ENCODE peak calls at places on chromosomes 13 and 19, in five cellular contexts. One of them, this sample, is unnamed.

GRCh38 chr19:23762884-23763711 is 4.4 kb upstream of the ZNF681 start:
- DNase-seq in uterus: peak; percentile 86
- DNase-seq in WTC11: peak; percentile 98
- DNase-seq in fibroblast of mammary gland: peak; percentile 25
- DNase-seq in body of pancreas: peak; percentile 88
- DNase-seq in this sample: peak; percentile 90

GRCh38 chr19:37763488-37763887 is 15.9 kb downstream of the ZNF573 start:
- DNase-seq in uterus: no peak
- DNase-seq in WTC11: no peak
- DNase-seq in fibroblast of mammary gland: peak; percentile 43
- DNase-seq in body of pancreas: no peak
- DNase-seq in this sample: no peak

GRCh38 chr13:106680796-106681482 is 113.0 kb upstream of the ARGLU1 start:
- DNase-seq in uterus: no peak
- DNase-seq in WTC11: peak; percentile 70
- DNase-seq in fibroblast of mammary gland: no peak
- DNase-seq in body of pancreas: no peak
- DNase-seq in this sample: peak; percentile 44

GRCh38 chr19:58571575-58571947 is 1.6 kb downstream of the MZF1 start:
- DNase-seq in uterus: peak; percentile 16
- DNase-seq in WTC11: peak; percentile 1
- DNase-seq in fibroblast of mammary gland: no peak
- DNase-seq in body of pancreas: no peak
- DNase-seq in this sample: no peak

GRCh38 chr13:88189724-88190123 is 518.6 kb downstream of the SLITRK5 start:
- DNase-seq in uterus: no peak
- DNase-seq in WTC11: no peak
- DNase-seq in fibroblast of mammary gland: no peak
- DNase-seq in body of pancreas: no peak
- DNase-seq in this sample: no peak

GRCh38 chr13:79290595-79291244 is 115.3 kb downstream of the RBM26 start:
- DNase-seq in uterus: no peak
- DNase-seq in WTC11: no peak
- DNase-seq in fibroblast of mammary gland: no peak
- DNase-seq in body of pancreas: no peak
- DNase-seq in this sample: no peak

GRCh38 chr19:19562665-19563347 is 24.7 kb downstream of the CILP2 start:
- DNase-seq in uterus: no peak
- DNase-seq in WTC11: no peak
- DNase-seq in fibroblast of mammary gland: no peak
- DNase-seq in body of pancreas: no peak
- DNase-seq in this sample: no peak

GRCh38 chr19:3132971-3133792 is 2.7 kb upstream of the GNA15 start:
- DNase-seq in uterus: no peak
- DNase-seq in WTC11: no peak
- DNase-seq in fibroblast of mammary gland: no peak
- DNase-seq in body of pancreas: no peak
- DNase-seq in this sample: no peak

GRCh38 chr19:39941151-39941550 is 6.7 kb upstream of the FCGBP start:
- DNase-seq in uterus: no peak
- DNase-seq in WTC11: no peak
- DNase-seq in fibroblast of mammary gland: no peak
- DNase-seq in body of pancreas: no peak
- DNase-seq in this sample: no peak

GRCh38 chr13:66723606-66724005 is 506.5 kb downstream of the PCDH9 start:
- DNase-seq in uterus: no peak
- DNase-seq in WTC11: no peak
- DNase-seq in fibroblast of mammary gland: no peak
- DNase-seq in body of pancreas: no peak
- DNase-seq in this sample: no peak

GRCh38 chr19:46670874-46671273 is 9.9 kb upstream of the DACT3 start:
- DNase-seq in uterus: no peak
- DNase-seq in WTC11: no peak
- DNase-seq in fibroblast of mammary gland: no peak
- DNase-seq in body of pancreas: no peak
- DNase-seq in this sample: no peak

GRCh38 chr19:8988204-8988603 is 22.0 kb downstream of the MUC16 start:
- DNase-seq in uterus: no peak
- DNase-seq in WTC11: peak; percentile 19
- DNase-seq in fibroblast of mammary gland: no peak
- DNase-seq in body of pancreas: no peak
- DNase-seq in this sample: no peak

GRCh38 chr13:51258612-51259358 is 36.6 kb downstream of the FAM124A start:
- DNase-seq in uterus: no peak
- DNase-seq in WTC11: no peak
- DNase-seq in fibroblast of mammary gland: no peak
- DNase-seq in body of pancreas: no peak
- DNase-seq in this sample: no peak

GRCh38 chr13:51260154-51260553 is 38.0 kb downstream of the FAM124A start:
- DNase-seq in uterus: no peak
- DNase-seq in WTC11: no peak
- DNase-seq in fibroblast of mammary gland: no peak
- DNase-seq in body of pancreas: no peak
- DNase-seq in this sample: no peak

GRCh38 chr13:51261610-51262249 is 39.5 kb downstream of the FAM124A start:
- DNase-seq in uterus: no peak
- DNase-seq in WTC11: no peak
- DNase-seq in fibroblast of mammary gland: no peak
- DNase-seq in body of pancreas: no peak
- DNase-seq in this sample: no peak

GRCh38 chr13:51259359-51259645 is 37.1 kb downstream of the FAM124A start:
- DNase-seq in uterus: no peak
- DNase-seq in WTC11: no peak
- DNase-seq in fibroblast of mammary gland: no peak
- DNase-seq in body of pancreas: no peak
- DNase-seq in this sample: no peak

GRCh38 chr13:51262501-51263211 is 40.5 kb downstream of the FAM124A start:
- DNase-seq in uterus: no peak
- DNase-seq in WTC11: no peak
- DNase-seq in fibroblast of mammary gland: no peak
- DNase-seq in body of pancreas: no peak
- DNase-seq in this sample: no peak
- TF ChIP-seq CTCF in uterus: no peak
- TF ChIP-seq CTCF in WTC11: no peak
- TF ChIP-seq CTCF in fibroblast of mammary gland: peak; percentile 12
- TF ChIP-seq CTCF in body of pancreas: no peak
- TF ChIP-seq CTCF in this sample: no peak

DNA sequence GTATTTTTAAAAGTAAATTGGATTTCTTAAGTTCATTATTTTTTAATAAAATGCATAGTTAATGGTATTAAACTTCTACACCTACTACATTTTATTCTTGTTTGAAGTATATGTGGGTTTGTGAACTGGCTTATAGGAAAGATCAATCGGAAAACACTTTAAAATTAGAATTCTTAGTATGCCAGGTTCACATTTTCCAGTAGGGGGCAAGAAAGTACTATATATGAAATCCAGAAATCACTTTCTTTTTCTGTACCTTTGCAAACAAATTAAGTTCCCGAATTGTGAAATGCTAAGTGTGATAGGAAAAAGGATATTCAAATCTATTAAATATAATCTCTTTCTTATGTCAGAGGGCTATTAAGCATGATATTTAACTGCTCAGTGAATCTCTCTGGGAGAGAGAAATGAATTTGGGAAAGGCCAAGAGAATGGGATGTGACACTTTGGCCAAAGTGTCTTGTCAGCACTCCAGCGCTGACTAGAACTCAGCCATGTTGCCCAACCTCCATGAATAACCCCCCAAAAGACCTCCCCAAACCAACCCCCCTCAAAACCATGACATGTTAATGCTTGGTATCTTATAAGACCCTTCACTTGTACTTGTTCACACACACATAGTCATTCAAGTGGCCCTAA is 122.6 kb upstream of the SLC10A2 start:
- DNase-seq in uterus: no peak
- DNase-seq in WTC11: no peak
- DNase-seq in fibroblast of mammary gland: peak; percentile 23
- DNase-seq in body of pancreas: no peak
- DNase-seq in this sample: no peak
- TF ChIP-seq CTCF in uterus: no peak
- TF ChIP-seq CTCF in WTC11: peak; percentile 33
- TF ChIP-seq CTCF in fibroblast of mammary gland: peak; percentile 41
- TF ChIP-seq CTCF in body of pancreas: peak; percentile 19
- TF ChIP-seq CTCF in this sample: peak; percentile 71

DNA sequence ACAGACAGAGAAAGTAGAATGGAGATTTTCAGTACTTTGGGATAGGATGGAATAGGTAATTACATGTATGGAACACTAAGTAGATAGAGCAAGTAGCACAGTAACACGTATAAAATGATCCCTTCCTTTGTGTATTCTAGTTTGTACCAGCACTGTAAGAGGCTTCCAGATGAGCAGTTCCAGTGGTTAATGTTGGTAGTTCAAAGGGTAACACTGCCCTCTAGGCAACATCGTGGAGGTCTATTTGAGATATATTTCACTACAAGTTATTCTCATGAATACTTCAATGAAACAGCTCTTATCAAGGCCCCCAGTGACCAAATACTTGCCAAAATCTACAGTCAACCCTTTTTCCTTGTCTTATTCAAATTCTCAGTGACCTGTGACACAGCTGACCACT is 13.5 kb upstream of the ZNF563 start:
- DNase-seq in uterus: no peak
- DNase-seq in WTC11: no peak
- DNase-seq in fibroblast of mammary gland: no peak
- DNase-seq in body of pancreas: no peak
- DNase-seq in this sample: no peak
- TF ChIP-seq CTCF in uterus: no peak
- TF ChIP-seq CTCF in WTC11: no peak
- TF ChIP-seq CTCF in fibroblast of mammary gland: no peak
- TF ChIP-seq CTCF in body of pancreas: no peak
- TF ChIP-seq CTCF in this sample: no peak

DNA sequence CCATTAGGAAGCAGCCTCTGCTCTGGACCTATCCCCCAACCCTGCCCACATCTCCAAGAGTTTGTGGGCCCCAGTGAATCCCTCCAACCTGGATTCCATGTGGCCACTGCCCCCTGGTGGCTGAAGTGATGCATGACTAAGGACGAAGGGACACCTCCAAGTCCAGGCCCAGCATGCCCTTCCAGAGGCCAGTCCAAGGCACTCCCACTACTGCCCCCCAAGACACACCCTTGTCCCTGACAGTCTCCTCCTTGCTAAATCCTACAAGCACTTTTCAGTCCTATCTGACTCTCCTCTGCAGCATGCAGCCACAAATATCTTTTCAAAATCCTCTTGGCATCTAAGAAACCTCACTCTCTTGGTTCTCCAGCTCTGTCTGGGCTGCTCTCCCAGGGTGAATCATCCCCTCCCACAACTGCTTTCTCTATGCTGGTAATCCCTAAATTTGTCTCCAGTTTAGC is 33.0 kb downstream of the DEDD2 start:
- DNase-seq in uterus: peak; percentile 61
- DNase-seq in WTC11: peak; percentile 96
- DNase-seq in fibroblast of mammary gland: peak; percentile 87
- DNase-seq in body of pancreas: peak; percentile 80
- DNase-seq in this sample: peak; percentile 84
- TF ChIP-seq CTCF in uterus: peak; percentile 78
- TF ChIP-seq CTCF in WTC11: peak; percentile 93
- TF ChIP-seq CTCF in fibroblast of mammary gland: peak; percentile 88
- TF ChIP-seq CTCF in body of pancreas: peak; percentile 81
- TF ChIP-seq CTCF in this sample: peak; percentile 95